ENCODE peak calls at places on chromosomes 3 and 15, in seven cellular contexts. M is IMR-90, C is mesendoderm, D is mesenchymal stem cell, S is neuronal stem cell, Q is H9, O is H1. A is an unnamed sample. For H3K79me1, the result is how much of the 10 kb centered on the place peaks cover.

GRCh38 chr3:117248149-117248548 is 538.6 kb downstream of the TUSC7 start:
- DNase-seq in M (no peak), C (no peak), D (no peak), S (no peak), Q (no peak), O (no peak), A (no peak)

GRCh38 chr3:29384640-29385039 is 103.8 kb downstream of the RBMS3 start:
- DNase-seq in M (peak), C (peak), D (peak), S (no peak), Q (no peak), O (no peak), A (peak)

GRCh38 chr3:192332386-192333291 is 394.7 kb downstream of the FGF12 start:
- DNase-seq in M (no peak), C (peak), D (no peak), S (no peak), Q (no peak), O (peak), A (peak)

GRCh38 chr3:177982034-177982433 is 554.2 kb upstream of the KCNMB2 start:
- DNase-seq in M (peak), C (no peak), D (no peak), S (no peak), Q (no peak), O (no peak), A (no peak)

GRCh38 chr3:50112462-50112861 is 23.7 kb downstream of the RBM5 start:
- DNase-seq in M (no peak), C (no peak), D (peak), S (no peak), Q (no peak), O (no peak), A (no peak)

GRCh38 chr3:120615863-120616599 is 19.9 kb downstream of the NDUFB4 start:
- DNase-seq in M (peak), C (peak), D (peak), S (no peak), Q (peak), O (no peak), A (peak)

GRCh38 chr15:65008989-65009388 is 19.3 kb upstream of the SPG21 start:
- DNase-seq in M (no peak), C (peak), D (no peak), S (no peak), Q (no peak), O (no peak), A (no peak)

GRCh38 chr3:73576995-73577394 is 47.7 kb downstream of the PDZRN3 start:
- DNase-seq in M (peak), C (no peak), D (peak), S (no peak), Q (no peak), O (no peak), A (no peak)

GRCh38 chr3:40083066-40083465 is 226.4 kb upstream of the EIF1B start:
- DNase-seq in M (no peak), C (no peak), D (no peak), S (no peak), Q (no peak), O (no peak), A (no peak)

GRCh38 chr3:45573591-45573990 is 21.0 kb upstream of the LIMD1 start:
- DNase-seq in M (no peak), C (no peak), D (no peak), S (no peak), Q (no peak), O (no peak), A (no peak)

GRCh38 chr15:28022181-28022580 is 76.9 kb downstream of the OCA2 start:
- DNase-seq in M (no peak), C (no peak), D (no peak), S (no peak), Q (no peak), O (no peak), A (no peak)

GRCh38 chr3:24432989-24433388 is 61.7 kb downstream of the THRB start:
- DNase-seq in M (no peak), C (peak), D (no peak), S (no peak), Q (no peak), O (no peak), A (no peak)

GRCh38 chr3:70823622-70824021 is 511.2 kb upstream of the MDFIC2 start:
- DNase-seq in M (no peak), C (no peak), D (no peak), S (no peak), Q (no peak), O (no peak), A (no peak)

GRCh38 chr3:194006-194405 is 2.6 kb upstream of the CHL1 start:
- DNase-seq in M (no peak), C (no peak), D (no peak), S (no peak), Q (no peak), O (no peak), A (no peak)

DNA sequence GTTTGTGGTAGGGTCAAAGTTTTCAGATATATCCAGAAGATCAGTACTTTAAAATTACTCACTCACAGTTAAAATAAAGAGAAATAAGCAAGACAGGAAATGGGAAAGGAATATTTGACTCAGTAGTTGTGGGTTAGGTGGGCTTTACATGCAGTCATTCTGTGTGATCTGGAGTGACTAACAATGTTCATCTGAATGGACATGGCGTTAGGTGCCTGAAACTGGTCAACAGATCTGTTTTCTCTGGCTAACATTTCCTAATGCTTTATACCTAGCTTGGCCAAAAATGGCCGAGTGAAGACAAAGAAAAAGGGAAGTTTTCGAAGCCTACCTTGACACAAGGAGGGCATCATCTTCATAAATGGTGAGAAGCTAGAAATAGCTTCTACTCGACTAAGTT is 133.4 kb upstream of the SATB1 start:
- DNase-seq in M (no peak), C (no peak), D (no peak), S (no peak), Q (no peak), O (no peak), A (no peak)
- H3K79me1 ChIP-seq in M (under half), C (under half), D (under half), S (under half), Q (under half), O (under half), A (under half)

GRCh38 chr3:129033151-129033550 is 27.4 kb upstream of the GP9 start:
- DNase-seq in M (no peak), C (no peak), D (no peak), S (no peak), Q (no peak), O (no peak), A (no peak)

GRCh38 chr3:129036234-129037092 is 24.1 kb upstream of the GP9 start:
- DNase-seq in M (no peak), C (no peak), D (no peak), S (no peak), Q (no peak), O (no peak), A (no peak)

GRCh38 chr3:129033619-129034321 is 26.8 kb upstream of the GP9 start:
- DNase-seq in M (no peak), C (no peak), D (no peak), S (no peak), Q (no peak), O (no peak), A (no peak)

GRCh38 chr3:129035360-129036233 is 25.0 kb upstream of the GP9 start:
- DNase-seq in M (no peak), C (no peak), D (no peak), S (no peak), Q (no peak), O (no peak), A (no peak)

GRCh38 chr3:129034650-129035049 is 25.9 kb upstream of the GP9 start:
- DNase-seq in M (no peak), C (no peak), D (no peak), S (no peak), Q (no peak), O (no peak), A (no peak)
- H3K79me1 ChIP-seq in M (under half), C (under half), D (under half), S (under half), Q (under half), O (under half), A (under half)

DNA sequence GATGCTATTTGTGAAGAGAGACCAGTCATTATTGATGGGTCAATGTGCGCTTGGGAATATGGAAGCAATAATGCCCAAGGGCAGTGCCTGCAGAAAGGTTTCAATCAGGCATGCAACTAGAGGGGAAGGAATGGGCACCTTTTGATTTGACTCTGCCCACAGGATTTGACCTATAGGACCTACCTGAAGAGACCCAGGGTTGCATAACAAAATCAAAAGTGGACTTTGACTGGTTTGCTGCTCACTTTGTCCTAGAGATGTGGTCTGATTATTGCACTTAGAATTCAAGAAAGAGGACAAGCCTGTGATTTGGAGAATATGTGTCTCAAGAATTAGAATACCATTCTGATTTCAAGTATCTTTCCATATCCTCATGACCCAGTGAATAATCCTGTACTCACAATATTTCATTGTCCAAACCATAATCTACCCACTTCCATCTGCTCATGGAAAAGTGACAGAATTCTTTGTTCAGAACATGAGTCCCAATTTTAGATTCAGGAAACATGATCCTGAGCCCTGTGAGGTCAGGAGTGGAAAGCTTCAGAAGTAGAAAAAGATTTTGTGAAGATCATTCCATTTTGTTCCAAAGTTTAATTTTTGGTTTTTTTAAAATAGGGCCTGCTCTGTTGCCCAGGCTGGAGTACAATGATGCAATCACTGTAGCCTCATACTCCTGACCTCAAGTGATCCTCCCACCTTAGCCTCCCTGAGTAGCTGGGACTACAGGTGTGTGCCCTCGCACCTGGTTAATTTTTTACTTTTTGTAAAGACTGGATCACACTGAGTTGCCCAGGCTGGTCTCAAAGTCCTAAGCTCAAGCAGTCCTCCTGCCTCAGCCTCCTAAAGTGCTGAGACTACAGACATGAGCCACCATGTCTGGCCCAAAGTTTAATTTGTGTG is 151.3 kb upstream of the NR2E3 start:
- DNase-seq in M (no peak), C (no peak), D (no peak), S (no peak), Q (no peak), O (no peak), A (no peak)
- H3K79me1 ChIP-seq in M (under half), C (under half), D (under half), S (under half), Q (under half), O (under half), A (under half)

GRCh38 chr3:173913397-173913796 is 515.9 kb downstream of the NLGN1 start:
- DNase-seq in M (peak), C (peak), D (peak), S (no peak), Q (no peak), O (no peak), A (no peak)
- H3K79me1 ChIP-seq in M (under half), C (under half), D (under half), S (under half), Q (under half), O (under half), A (under half)

DNA sequence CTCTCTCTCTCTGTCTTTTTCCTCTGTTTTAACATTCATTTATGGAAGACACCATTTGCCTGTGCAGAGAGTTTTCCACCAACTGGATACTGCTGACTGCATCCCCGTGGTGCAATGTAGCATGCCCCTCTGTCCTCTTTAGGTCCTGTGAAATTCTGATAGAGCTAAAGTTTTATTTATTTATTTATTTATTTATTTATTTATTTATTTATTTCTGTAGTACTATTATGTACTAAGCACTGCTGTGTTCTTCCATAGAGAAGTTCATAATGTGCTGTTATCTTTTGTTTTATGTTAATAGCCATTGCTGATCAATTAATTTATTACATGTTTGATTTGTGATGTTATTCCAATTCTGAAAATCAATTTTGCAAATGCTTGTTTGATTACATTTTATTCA is 749.9 kb downstream of the ZBBX start:
- DNase-seq in M (no peak), C (no peak), D (no peak), S (no peak), Q (no peak), O (no peak), A (no peak)
- H3K79me1 ChIP-seq in M (under half), C (under half), D (under half), S (under half), Q (under half), O (under half), A (under half)

DNA sequence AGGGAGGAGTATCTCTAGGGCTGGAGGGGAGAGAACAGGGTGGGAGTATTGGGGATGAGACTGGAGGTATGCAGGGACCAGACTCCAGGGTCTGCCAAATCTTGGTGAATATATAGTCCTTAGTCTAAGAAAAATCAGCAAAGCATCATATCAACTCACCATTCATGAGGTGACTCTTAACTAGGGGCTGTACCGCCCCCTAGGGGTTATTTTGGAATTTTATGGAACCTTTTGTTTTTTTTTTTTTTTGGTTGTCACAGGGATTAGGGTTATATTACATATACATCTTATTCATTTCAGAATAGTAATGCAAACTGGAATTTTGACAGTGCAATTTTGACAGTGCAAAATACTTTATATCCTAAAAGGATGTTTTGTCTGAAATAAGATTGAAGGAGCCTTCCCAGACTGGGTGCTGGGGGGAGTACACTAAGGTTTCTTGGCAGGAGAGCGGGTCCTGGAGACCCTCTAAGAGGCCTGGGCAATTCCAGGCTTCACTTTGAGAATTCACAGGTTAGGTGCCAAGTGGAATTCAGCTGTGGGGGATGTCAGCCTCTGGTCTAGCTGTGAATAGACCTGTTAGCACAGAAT is 7.5 kb downstream of the CMTM7 start:
- DNase-seq in M (peak), C (peak), D (peak), S (peak), Q (no peak), O (no peak), A (peak)
- H3K79me1 ChIP-seq in M (under half), C (under half), D (under half), S (under half), Q (under half), O (under half), A (under half)